ENCODE peak calls at places on chromosomes 1 and 21, in nine cellular contexts. Z is left lung; N is CD8-positive, alpha-beta memory T cell; G is neural progenitor cell; Y is stomach; C is body of pancreas; T is uterus; K is pancreas; M is tibial nerve. D is an unnamed sample. For H3K4me1, the result is how much of the 10 kb centered on the place peaks cover.

GRCh38 chr1:92461364-92462097 is 25.2 kb downstream of the GFI1 start:
- DNase-seq in Z (no peak), N (no peak), G (no peak), Y (no peak), C (no peak), T (no peak), K (no peak), M (no peak), D (no peak)

GRCh38 chr1:162822391-162823200 is 32.1 kb downstream of the HSD17B7 start:
- DNase-seq in Z (peak), N (no peak), G (peak), Y (peak), C (peak), T (no peak), K (peak), M (no peak), D (peak)

GRCh38 chr1:61825398-61825797 is 83.1 kb downstream of the PATJ start:
- DNase-seq in Z (no peak), N (no peak), G (no peak), Y (no peak), C (no peak), T (no peak), K (no peak), M (no peak), D (no peak)

GRCh38 chr21:44916965-44917364 is 3.7 kb downstream of the ITGB2 start:
- DNase-seq in Z (no peak), N (no peak), G (no peak), Y (no peak), C (no peak), T (no peak), K (no peak), M (no peak), D (no peak)

GRCh38 chr1:192506741-192507155 is 68.8 kb upstream of the RGS1 start:
- DNase-seq in Z (no peak), N (no peak), G (peak), Y (no peak), C (no peak), T (no peak), K (no peak), M (no peak), D (no peak)

GRCh38 chr21:37595944-37596343 is 229.4 kb downstream of the DYRK1A start:
- DNase-seq in Z (no peak), N (no peak), G (no peak), Y (no peak), C (no peak), T (no peak), K (no peak), M (no peak), D (no peak)

GRCh38 chr1:86410879-86411278 is 13.1 kb upstream of the CLCA2 start:
- DNase-seq in Z (no peak), N (no peak), G (no peak), Y (no peak), C (no peak), T (no peak), K (no peak), M (no peak), D (no peak)

GRCh38 chr1:112527266-112528010 is 18.7 kb downstream of the WNT2B start:
- DNase-seq in Z (no peak), N (no peak), G (no peak), Y (no peak), C (no peak), T (no peak), K (no peak), M (no peak), D (no peak)

GRCh38 chr21:42745511-42746239 is 92.3 kb downstream of the PDE9A start:
- DNase-seq in Z (no peak), N (no peak), G (no peak), Y (no peak), C (no peak), T (no peak), K (peak), M (no peak), D (no peak)

GRCh38 chr1:230355594-230355993 is 70.5 kb downstream of the PGBD5 start:
- DNase-seq in Z (no peak), N (no peak), G (no peak), Y (no peak), C (no peak), T (no peak), K (no peak), M (no peak), D (no peak)

GRCh38 chr1:1361982-1362423 is 3.6 kb upstream of the MXRA8 start:
- DNase-seq in Z (no peak), N (no peak), G (no peak), Y (no peak), C (no peak), T (peak), K (no peak), M (no peak), D (no peak)

GRCh38 chr1:59212715-59213114 is 84.2 kb upstream of the FGGY start:
- DNase-seq in Z (no peak), N (no peak), G (no peak), Y (no peak), C (no peak), T (no peak), K (no peak), M (no peak), D (no peak)

GRCh38 chr1:148355976-148356375 is 127.1 kb downstream of the PPIAL4G start:
- DNase-seq in Z (no peak), N (no peak), G (no peak), Y (no peak), C (no peak), T (no peak), K (no peak), M (no peak), D (no peak)

GRCh38 chr1:223761416-223761815 is 49.1 kb downstream of the CAPN2 start:
- DNase-seq in Z (no peak), N (no peak), G (no peak), Y (no peak), C (no peak), T (no peak), K (no peak), M (no peak), D (no peak)

GRCh38 chr1:209895709-209896108 is 42.3 kb upstream of the SYT14 start:
- DNase-seq in Z (no peak), N (no peak), G (no peak), Y (no peak), C (no peak), T (no peak), K (no peak), M (no peak), D (no peak)

GRCh38 chr21:45388611-45389296 is 16.2 kb upstream of the COL18A1 start:
- DNase-seq in Z (peak), N (no peak), G (no peak), Y (no peak), C (peak), T (peak), K (no peak), M (no peak), D (no peak)

GRCh38 chr1:43541721-43542401 is 11.2 kb downstream of the PTPRF start:
- DNase-seq in Z (peak), N (no peak), G (no peak), Y (peak), C (peak), T (peak), K (peak), M (peak), D (no peak)

GRCh38 chr1:16318544-16318943 is 33.7 kb downstream of the FBXO42 start:
- DNase-seq in Z (peak), N (no peak), G (no peak), Y (no peak), C (no peak), T (peak), K (no peak), M (no peak), D (no peak)

GRCh38 chr1:110515896-110516295 is 3.1 kb downstream of the KCNA10 start:
- DNase-seq in Z (peak), N (no peak), G (no peak), Y (no peak), C (no peak), T (no peak), K (no peak), M (no peak), D (no peak)

GRCh38 chr1:223363057-223363855 is 720 bp downstream of the SUSD4 start:
- DNase-seq in Z (peak), N (peak), G (peak), Y (no peak), C (peak), T (no peak), K (peak), M (no peak), D (no peak)

GRCh38 chr1:94379615-94380014 is 38.6 kb upstream of the ABCD3 start:
- DNase-seq in Z (no peak), N (no peak), G (no peak), Y (no peak), C (no peak), T (no peak), K (no peak), M (no peak), D (no peak)

GRCh38 chr1:64137569-64137936 is 65.9 kb upstream of the UBE2U start:
- DNase-seq in Z (no peak), N (no peak), G (no peak), Y (no peak), C (no peak), T (no peak), K (no peak), M (no peak), D (no peak)

GRCh38 chr1:232300461-232300860 is 329.5 kb downstream of the SIPA1L2 start:
- DNase-seq in Z (no peak), N (no peak), G (no peak), Y (no peak), C (no peak), T (no peak), K (no peak), M (no peak), D (no peak)

GRCh38 chr1:27416387-27417111 is 24.1 kb downstream of the GPR3 start:
- DNase-seq in Z (no peak), N (peak), G (peak), Y (no peak), C (no peak), T (no peak), K (no peak), M (no peak), D (no peak)

DNA sequence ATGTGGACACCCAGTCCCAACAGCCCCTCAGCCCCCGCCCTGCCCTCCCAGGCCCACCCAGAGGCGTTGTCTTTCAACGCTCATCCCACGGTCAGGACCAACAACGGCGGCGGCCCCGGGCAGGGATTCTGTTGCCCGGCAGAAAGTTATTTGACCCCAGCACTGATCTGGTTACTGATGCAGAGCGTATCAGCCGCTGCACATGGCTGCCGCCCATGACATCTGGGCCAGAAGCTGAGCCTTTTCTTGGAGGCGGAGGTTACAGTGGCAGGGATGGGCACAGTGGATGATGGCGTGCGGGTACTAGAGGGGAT is 127.1 kb upstream of the ARHGEF16 start:
- DNase-seq in Z (no peak), N (no peak), G (no peak), Y (no peak), C (no peak), T (no peak), K (no peak), M (no peak), D (no peak)
- H3K4me1 ChIP-seq in Z (under half), N (under half), G (under half), Y (under half), C (under half), T (under half), K (under half), M (under half), D (under half)

GRCh38 chr1:44808063-44808937 is at the start of gene BTBD19:
- DNase-seq in Z (peak), N (peak), G (peak), Y (peak), C (peak), T (peak), K (peak), M (peak), D (no peak)
- H3K4me3 ChIP-seq in Z (peak), N (peak), G (peak), Y (peak), C (no peak), T (peak), K (no peak), M (peak), D (no peak)

GRCh38 chr1:214003233-214003632 is 15.5 kb downstream of the PROX1 start:
- DNase-seq in Z (no peak), N (no peak), G (no peak), Y (no peak), C (no peak), T (no peak), K (no peak), M (no peak), D (no peak)
- H3K27ac ChIP-seq in Z (no peak), N (no peak), G (no peak), Y (no peak), C (peak), T (no peak), K (peak), M (no peak), D (no peak)

DNA sequence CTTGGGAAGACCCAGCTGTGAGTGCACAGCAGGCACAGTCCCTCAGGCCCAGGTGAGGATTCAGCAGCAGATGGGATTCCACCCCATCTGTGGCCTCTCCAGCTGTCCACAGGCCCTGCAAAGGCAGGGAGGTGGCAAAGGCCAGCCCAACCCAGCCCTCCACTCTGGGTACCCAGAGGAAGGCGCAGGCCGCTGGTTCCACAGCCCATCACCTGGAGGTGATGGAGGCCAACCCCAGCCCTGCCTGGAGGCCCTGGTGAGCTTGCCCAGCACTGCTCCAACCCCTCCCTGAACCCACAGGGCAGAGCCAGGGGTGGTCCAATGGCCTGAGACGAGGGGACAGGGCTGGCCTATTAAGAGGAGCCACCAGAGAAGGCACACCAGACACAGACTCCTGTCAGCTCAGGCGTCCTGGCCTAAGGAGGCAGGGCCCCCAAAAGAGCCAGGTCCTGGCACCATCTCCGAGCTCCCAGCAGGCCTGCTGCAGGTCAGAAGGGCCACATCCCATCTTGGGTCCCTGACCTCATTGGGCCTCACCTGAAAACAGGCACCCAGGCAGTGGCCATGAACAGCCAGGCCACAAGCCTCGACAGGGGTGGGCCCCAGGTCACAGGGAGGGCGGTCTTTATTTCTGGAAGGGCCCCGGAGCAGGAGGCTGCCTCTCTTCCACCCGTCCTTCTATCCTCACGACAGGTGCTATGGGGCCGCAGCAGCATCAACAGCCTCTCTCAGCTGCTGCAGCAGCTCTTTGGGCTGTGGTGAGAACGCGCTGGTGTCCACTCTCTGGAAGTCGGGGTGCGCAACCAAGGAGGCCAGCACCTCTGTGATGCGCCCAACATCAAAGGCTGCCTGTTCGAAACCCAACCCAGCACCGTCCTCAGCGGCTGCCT is 3.2 kb downstream of the JMJD4 start:
- DNase-seq in Z (no peak), N (no peak), G (no peak), Y (no peak), C (no peak), T (no peak), K (no peak), M (no peak), D (no peak)
- H3K4me1 ChIP-seq in Z (under half), N (under half), G (under half), Y (half or more), C (half or more), T (under half), K (under half), M (under half), D (under half)

GRCh38 chr1:116586741-116587143 is 15.9 kb upstream of the CD58 start:
- DNase-seq in Z (no peak), N (no peak), G (peak), Y (no peak), C (no peak), T (no peak), K (no peak), M (no peak), D (no peak)
- H3K4me3 ChIP-seq in Z (no peak), N (no peak), G (no peak), Y (no peak), C (no peak), T (no peak), K (no peak), M (no peak), D (no peak)

DNA sequence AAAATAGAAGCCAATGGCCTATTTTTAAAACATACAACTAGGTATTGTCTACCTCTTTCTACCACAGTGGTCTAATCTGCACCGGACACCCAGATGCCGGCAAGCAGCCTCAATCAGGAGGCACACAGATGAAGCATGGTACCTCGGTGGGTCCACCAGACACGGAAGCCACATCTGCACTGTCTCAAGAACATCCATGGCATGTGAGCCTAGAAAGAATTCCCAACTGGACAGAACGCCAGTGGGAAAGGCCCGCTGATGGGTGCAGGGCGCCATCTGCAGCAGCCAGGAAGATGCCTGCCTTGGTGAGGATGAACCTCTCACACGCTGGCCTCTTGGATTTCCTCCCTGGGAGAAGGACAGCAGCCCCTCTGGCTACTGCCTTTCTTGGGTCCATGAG is 79.5 kb downstream of the MRPL37 start:
- DNase-seq in Z (no peak), N (no peak), G (no peak), Y (no peak), C (no peak), T (no peak), K (no peak), M (no peak), D (no peak)
- H3K27ac ChIP-seq in Z (no peak), N (no peak), G (no peak), Y (peak), C (peak), T (peak), K (peak), M (peak), D (no peak)

GRCh38 chr1:208162903-208163302 is 81.3 kb downstream of the PLXNA2 start:
- DNase-seq in Z (peak), N (no peak), G (no peak), Y (no peak), C (no peak), T (no peak), K (no peak), M (no peak), D (no peak)

GRCh38 chr1:208165659-208166058 is 78.5 kb downstream of the PLXNA2 start:
- DNase-seq in Z (no peak), N (no peak), G (no peak), Y (no peak), C (no peak), T (peak), K (no peak), M (no peak), D (no peak)

GRCh38 chr1:208161656-208162375 is 82.4 kb downstream of the PLXNA2 start:
- DNase-seq in Z (no peak), N (no peak), G (no peak), Y (no peak), C (no peak), T (no peak), K (no peak), M (no peak), D (no peak)

GRCh38 chr1:208164609-208165008 is 79.6 kb downstream of the PLXNA2 start:
- DNase-seq in Z (no peak), N (no peak), G (no peak), Y (no peak), C (no peak), T (no peak), K (no peak), M (no peak), D (no peak)

DNA sequence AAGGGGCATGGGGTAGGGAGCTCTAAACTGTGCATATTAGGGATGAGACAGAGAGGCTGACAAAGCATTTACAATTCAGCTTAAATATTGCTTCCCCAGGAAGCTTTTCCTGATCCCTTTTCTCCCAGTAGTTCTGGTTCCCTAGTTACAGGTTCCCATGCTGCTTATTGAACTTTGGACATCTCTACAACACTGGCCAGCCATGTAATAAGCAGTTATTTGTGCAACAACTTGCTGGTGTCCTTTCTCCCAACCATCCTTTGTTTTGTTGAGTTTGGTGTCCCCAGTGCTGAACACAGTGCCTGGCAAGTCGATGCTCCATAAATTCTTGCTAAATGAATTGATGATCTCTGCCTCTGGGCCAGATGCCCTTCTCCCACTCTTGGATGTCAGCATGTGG is 80.6 kb downstream of the PLXNA2 start:
- DNase-seq in Z (no peak), N (no peak), G (no peak), Y (no peak), C (no peak), T (no peak), K (no peak), M (no peak), D (no peak)
- H3K4me1 ChIP-seq in Z (under half), N (under half), G (half or more), Y (half or more), C (under half), T (under half), K (under half), M (under half), D (under half)

DNA sequence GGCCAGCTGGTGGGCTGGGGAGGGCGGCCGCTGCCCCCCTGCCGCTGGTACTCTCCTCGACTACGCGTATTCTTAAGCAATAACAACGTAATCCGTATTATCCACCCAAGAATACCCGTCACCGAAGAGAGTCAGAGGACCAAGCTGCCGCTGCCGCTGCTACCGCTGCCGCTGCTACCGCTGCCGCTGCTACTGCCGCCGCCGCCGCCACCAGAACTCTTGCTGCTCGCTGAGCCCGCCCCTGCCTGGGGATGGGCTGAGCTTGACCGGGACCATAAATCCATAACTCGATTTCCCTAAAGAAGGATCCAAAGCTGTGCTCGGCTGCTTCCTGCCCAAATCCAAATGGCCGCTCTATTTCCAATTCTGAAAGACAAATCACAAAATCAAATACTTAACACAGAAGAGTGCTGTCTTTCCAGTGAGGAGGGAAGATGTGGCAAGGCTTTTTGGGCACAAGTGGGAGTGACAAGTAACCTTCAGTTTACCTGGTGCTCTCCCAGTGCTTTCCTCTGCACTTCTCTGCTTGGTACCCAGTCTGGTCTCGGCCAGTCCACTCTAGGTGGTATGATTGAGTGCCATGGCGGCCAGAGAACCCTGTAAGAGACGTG is 125.3 kb upstream of the DPYD start:
- DNase-seq in Z (no peak), N (no peak), G (peak), Y (no peak), C (no peak), T (no peak), K (peak), M (no peak), D (no peak)
- H3K4me3 ChIP-seq in Z (peak), N (no peak), G (peak), Y (peak), C (no peak), T (no peak), K (no peak), M (peak), D (peak)

GRCh38 chr1:156241926-156242325 is at the start of gene BGLAP:
- DNase-seq in Z (no peak), N (no peak), G (no peak), Y (no peak), C (no peak), T (no peak), K (no peak), M (no peak), D (no peak)
- H3K27ac ChIP-seq in Z (no peak), N (no peak), G (no peak), Y (no peak), C (no peak), T (no peak), K (no peak), M (no peak), D (no peak)